ENCODE peak calls at places on chromosome 22, in eight cellular contexts. S, A, P, R, C, O, B and F are unnamed samples. For H3K4me1, the result is how much of the 10 kb centered on the place peaks cover.

GRCh38 chr22:44358723-44359440 is 46.1 kb upstream of the SHISAL1 start:
- DNase-seq in A (no peak), S (peak), B (no peak), R (no peak), O (no peak), C (no peak), P (peak), F (no peak)

GRCh38 chr22:47366026-47366767 is 603.7 kb downstream of the TBC1D22A start:
- DNase-seq in O (no peak), R (no peak), A (no peak), B (no peak), S (peak), C (no peak), P (no peak), F (peak)

GRCh38 chr22:45923812-45924211 is 53.1 kb downstream of the WNT7B start:
- DNase-seq in C (no peak), O (no peak), A (no peak), P (no peak), R (no peak), S (no peak), B (no peak), F (no peak)

GRCh38 chr22:48264586-48264985 is 1502.1 kb downstream of the TBC1D22A start:
- DNase-seq in C (no peak), R (no peak), B (no peak), O (no peak), S (no peak), A (no peak), P (no peak), F (no peak)

GRCh38 chr22:42699281-42699681 is 21.4 kb downstream of the A4GALT start:
- DNase-seq in A (no peak), B (no peak), P (no peak), C (no peak), S (no peak), R (no peak), O (no peak), F (peak)

GRCh38 chr22:26550498-26551033 is 38.3 kb upstream of the TFIP11 start:
- DNase-seq in A (peak), R (no peak), O (no peak), P (no peak), S (peak), C (no peak), B (peak), F (peak)

GRCh38 chr22:30927806-30928205 is 40.8 kb downstream of the MORC2 start:
- DNase-seq in A (no peak), P (no peak), B (no peak), O (no peak), R (no peak), C (no peak), S (no peak), F (no peak)

GRCh38 chr22:48481748-48482147 is 1345.9 kb downstream of the BRD1 start:
- DNase-seq in O (no peak), A (no peak), P (no peak), S (no peak), C (no peak), R (no peak), B (no peak), F (no peak)

GRCh38 chr22:44448271-44448780 is 49.7 kb downstream of the RTL6 start:
- DNase-seq in R (peak), O (no peak), A (peak), C (no peak), P (peak), S (no peak), B (no peak), F (peak)

GRCh38 chr22:48577014-48577690 is 1250.5 kb downstream of the BRD1 start:
- DNase-seq in O (no peak), A (no peak), B (no peak), S (no peak), C (no peak), R (no peak), P (no peak), F (no peak)

GRCh38 chr22:30273196-30273595 is 6.5 kb upstream of the OSM start:
- DNase-seq in C (no peak), O (no peak), A (no peak), S (no peak), R (no peak), B (no peak), P (no peak), F (no peak)

GRCh38 chr22:43826142-43827093 is 14.3 kb upstream of the EFCAB6 start:
- DNase-seq in C (no peak), B (no peak), O (no peak), A (peak), S (peak), P (no peak), R (no peak), F (peak)

GRCh38 chr22:38313384-38313955 is 3.8 kb downstream of the CSNK1E start:
- DNase-seq in S (no peak), B (peak), A (peak), R (no peak), C (peak), O (peak), P (peak), F (peak)

GRCh38 chr22:26672060-26672471 is 14.7 kb downstream of the MIAT start:
- DNase-seq in R (no peak), P (no peak), S (no peak), B (no peak), O (no peak), C (peak), A (no peak), F (no peak)

GRCh38 chr22:37232140-37232998 is 11.7 kb downstream of the RAC2 start:
- DNase-seq in C (peak), P (no peak), R (no peak), O (no peak), B (no peak), S (no peak), A (no peak), F (no peak)
- H3K4me3 ChIP-seq in C (peak), P (no peak), R (no peak), O (no peak), B (no peak), S (no peak), A (no peak), F (no peak)

GRCh38 chr22:36014539-36015072 is 14.0 kb downstream of the RBFOX2 start:
- DNase-seq in C (no peak), O (no peak), P (no peak), S (no peak), A (no peak), R (no peak), B (no peak), F (no peak)

GRCh38 chr22:36016656-36017055 is 12.0 kb downstream of the RBFOX2 start:
- DNase-seq in O (no peak), S (no peak), R (no peak), C (no peak), B (no peak), A (no peak), P (no peak), F (no peak)

GRCh38 chr22:36017661-36018091 is 10.9 kb downstream of the RBFOX2 start:
- DNase-seq in S (no peak), R (no peak), A (no peak), C (no peak), P (no peak), O (no peak), B (no peak), F (no peak)

GRCh38 chr22:36015806-36016519 is 12.7 kb downstream of the RBFOX2 start:
- DNase-seq in S (no peak), O (no peak), A (no peak), P (no peak), C (no peak), R (no peak), B (no peak), F (no peak)

GRCh38 chr22:36015155-36015805 is 13.3 kb downstream of the RBFOX2 start:
- DNase-seq in C (no peak), A (no peak), O (no peak), R (no peak), B (no peak), P (no peak), S (no peak), F (no peak)
- H3K4me1 ChIP-seq in C (under half), A (under half), O (under half), R (under half), B (under half), P (under half), S (under half), F (under half)

GRCh38 chr22:41367039-41367679 is 14.6 kb upstream of the TEF start:
- DNase-seq in C (no peak), S (peak), O (peak), B (peak), P (peak), R (peak), A (peak), F (peak)

GRCh38 chr22:41369837-41370236 is 11.9 kb upstream of the TEF start:
- DNase-seq in R (no peak), A (no peak), O (no peak), P (no peak), C (no peak), B (no peak), S (no peak), F (no peak)

GRCh38 chr22:41368543-41368817 is 13.3 kb upstream of the TEF start:
- DNase-seq in C (no peak), S (no peak), P (no peak), A (no peak), B (no peak), O (no peak), R (no peak), F (no peak)

GRCh38 chr22:41367680-41368542 is 13.8 kb upstream of the TEF start:
- DNase-seq in S (peak), R (peak), A (no peak), O (no peak), P (peak), C (no peak), B (peak), F (no peak)

DNA sequence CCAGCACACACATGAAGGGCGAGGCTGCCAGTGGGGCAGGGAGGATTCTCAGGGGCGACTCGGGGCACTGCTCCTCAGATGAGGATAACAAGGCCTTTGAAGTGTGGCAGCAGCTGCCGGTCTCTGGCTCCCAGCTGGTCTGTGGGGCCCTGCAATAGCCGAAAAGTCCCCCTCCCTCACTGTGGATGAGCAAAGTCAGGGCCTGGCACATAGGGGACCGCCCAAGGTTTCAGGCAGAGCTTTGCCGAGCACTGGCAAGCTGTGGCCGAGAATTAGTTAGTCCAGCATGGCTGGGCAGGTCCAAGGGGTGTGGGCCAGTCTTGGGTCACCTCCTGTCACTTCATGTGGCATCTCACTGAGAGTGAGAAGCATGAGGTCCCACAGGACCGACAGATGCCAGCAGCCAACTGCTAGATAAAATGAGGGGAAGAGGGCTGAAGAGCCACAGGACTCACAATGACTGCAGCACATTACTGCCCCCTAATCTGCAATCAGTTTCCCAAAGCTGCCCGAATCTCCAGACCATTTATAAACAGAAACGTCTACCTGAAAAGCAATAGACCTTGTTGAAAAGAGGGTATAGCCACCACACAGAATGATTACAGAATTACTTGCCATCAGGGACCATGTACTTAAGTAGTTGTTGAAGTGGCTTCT is 12.5 kb upstream of the TEF start:
- DNase-seq in O (no peak), S (no peak), B (peak), A (no peak), C (no peak), R (no peak), P (no peak), F (no peak)
- H3K27ac ChIP-seq in O (no peak), S (peak), B (peak), A (no peak), C (no peak), R (no peak), P (peak), F (no peak)

GRCh38 chr22:24433868-24434471 is 6.6 kb downstream of the ADORA2A start:
- DNase-seq in P (no peak), A (peak), S (no peak), B (no peak), O (peak), C (no peak), R (peak), F (no peak)
- H3K4me3 ChIP-seq in P (no peak), A (no peak), S (no peak), B (no peak), O (no peak), C (peak), R (no peak), F (no peak)

DNA sequence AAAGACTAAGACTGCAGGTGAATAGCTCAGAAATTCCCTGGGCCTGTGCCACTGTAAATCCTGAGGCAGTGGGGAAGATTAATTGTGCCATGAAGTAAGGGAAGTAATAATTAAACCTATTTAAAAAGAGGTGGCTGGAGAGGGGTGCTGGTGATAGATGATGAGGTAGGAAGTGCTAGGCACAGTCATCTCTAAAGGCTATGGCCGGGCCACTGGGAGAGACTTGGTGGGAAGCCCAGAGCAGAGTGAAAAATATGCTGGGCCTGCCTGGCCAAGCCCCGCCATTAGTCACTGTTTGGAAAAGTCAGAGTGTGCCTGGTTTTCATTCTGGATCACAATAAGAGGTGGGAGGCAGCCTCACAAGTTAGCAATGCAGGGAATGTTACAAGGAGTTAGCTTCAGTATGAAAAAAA is 197.2 kb upstream of the PITPNB start:
- DNase-seq in S (no peak), R (peak), C (no peak), O (no peak), B (peak), A (peak), P (peak), F (peak)
- H3K4me1 ChIP-seq in S (under half), R (under half), C (under half), O (under half), B (under half), A (under half), P (under half), F (under half)

DNA sequence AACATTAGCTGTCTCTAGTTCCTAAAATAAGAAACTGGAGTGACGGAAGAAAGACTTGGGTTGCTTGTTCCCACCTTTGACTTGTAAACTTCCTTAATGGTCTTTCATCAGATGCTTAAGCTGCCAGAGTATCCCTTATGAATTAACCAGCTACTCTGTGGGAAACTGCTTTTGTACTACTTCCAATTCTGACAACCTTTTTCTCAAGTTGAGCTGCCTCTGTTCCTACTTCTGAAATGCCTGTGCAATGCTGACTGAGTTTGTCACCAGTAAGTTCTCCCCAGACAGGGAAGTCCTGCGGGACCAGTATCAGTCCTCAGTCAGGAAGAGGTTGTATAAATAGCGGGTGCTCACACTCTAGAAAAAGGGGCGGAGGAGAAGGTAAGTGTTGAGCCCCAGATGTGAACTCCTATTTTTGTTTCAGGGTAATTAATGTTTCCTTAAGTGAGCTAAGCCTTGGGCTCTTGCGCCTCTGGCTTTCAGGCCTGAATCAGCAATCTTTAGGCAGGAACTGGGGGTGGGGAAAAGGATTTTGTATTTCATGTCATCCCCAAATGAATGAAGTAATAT is 67.2 kb downstream of the CECR2 start:
- DNase-seq in B (no peak), A (no peak), S (no peak), P (no peak), O (no peak), R (no peak), C (no peak), F (no peak)
- H3K27ac ChIP-seq in B (no peak), A (no peak), S (no peak), P (no peak), O (no peak), R (no peak), C (no peak), F (no peak)

DNA sequence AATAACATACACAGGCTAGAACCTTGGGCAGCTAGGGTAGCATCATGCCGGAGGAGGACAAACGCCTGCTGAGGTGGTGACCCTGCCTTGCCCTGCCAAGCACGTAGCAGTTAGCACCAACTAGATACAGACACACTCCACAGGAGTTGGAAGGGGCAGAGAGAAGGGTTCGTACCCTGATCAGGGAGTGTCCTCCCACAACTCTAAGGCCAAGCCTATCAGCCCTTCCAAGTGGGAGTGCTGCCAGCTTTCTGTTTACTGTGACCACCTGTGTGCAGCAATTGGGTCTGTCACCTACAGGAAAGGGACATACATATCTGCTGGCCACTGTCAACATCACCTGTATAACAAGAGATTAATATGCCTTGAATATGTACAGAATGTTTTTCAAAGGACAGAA is 1.9 kb upstream of the THAP7 start:
- DNase-seq in A (no peak), R (no peak), P (no peak), O (no peak), B (no peak), C (no peak), S (no peak), F (no peak)
- H3K4me3 ChIP-seq in A (peak), R (peak), P (no peak), O (no peak), B (no peak), C (no peak), S (no peak), F (no peak)

DNA sequence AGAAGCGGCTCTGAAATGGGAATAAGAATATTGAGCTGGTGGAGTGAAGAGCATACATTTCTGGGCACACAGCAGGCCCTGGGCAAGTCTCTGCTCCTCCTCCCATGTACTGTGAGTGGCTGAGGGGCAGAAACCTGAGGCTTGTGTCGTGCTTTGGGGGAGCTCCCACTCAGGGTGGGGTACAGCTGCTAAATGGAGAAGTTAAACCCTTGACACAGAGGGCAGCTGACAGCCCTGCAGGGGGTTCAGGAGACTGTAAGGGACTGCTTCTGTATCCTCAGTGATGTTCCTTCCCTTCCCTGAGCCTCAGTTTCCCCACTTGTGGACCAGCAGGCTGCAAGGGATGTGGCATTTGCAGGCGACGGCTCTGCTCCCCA is 15.6 kb downstream of the SYNGR1 start:
- DNase-seq in S (no peak), A (no peak), C (no peak), R (no peak), P (no peak), B (no peak), O (no peak), F (no peak)
- H3K4me1 ChIP-seq in S (under half), A (under half), C (under half), R (under half), P (under half), B (under half), O (under half), F (under half)

DNA sequence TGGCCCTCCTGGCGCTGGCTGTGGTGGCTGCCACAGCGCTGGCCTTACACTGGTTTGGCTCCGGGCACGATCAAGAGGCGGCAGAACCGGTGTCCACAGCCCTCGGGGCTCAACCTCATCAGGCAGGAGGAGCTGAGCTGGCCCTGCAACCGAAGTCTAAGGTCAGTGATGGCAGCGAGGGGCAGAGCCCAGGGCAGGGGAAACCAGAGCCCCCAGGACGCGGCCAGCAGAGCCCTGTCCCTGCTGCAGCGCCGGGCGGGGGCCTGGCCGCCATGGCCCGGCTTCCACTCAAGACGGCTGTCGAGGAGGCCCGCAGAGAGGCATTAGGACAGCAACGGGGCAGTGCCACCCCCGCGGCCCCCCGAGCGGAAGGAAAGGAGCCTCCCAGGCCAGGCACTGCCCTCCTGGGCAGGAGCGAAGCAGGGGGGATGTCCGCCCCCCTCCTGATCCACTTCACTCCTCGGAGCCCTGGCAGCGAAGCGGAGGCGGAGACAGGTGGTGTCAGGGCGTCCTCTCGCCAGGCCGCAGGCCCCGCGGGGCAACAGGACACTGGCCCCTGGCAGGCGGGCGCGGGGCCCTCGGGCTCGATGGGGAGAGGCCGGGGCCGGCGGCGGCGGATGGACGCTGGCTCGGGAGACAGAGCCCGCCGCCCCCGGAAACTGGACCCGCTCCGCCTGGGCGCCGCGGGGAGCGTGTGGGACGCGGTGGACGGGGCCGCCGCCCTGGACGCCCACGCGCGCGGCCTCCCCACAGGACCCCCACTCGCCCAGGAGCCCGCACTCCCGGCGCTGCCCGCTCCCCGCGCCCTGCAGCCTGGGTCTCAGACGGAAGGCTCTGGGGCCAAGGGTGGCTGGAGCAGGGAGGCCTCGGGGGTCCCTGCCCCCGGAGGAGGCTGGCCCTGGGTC is 879 bp downstream of the KLHDC7B start:
- DNase-seq in B (no peak), S (peak), C (peak), R (no peak), A (no peak), P (no peak), O (no peak), F (no peak)
- H3K27ac ChIP-seq in B (no peak), S (no peak), C (no peak), R (peak), A (no peak), P (no peak), O (no peak), F (no peak)

GRCh38 chr22:19761500-19762314 is 1.1 kb downstream of the TBX1 start:
- DNase-seq in P (no peak), C (peak), B (peak), R (no peak), O (no peak), A (peak), S (no peak), F (peak)
- H3K4me3 ChIP-seq in P (no peak), C (no peak), B (peak), R (no peak), O (peak), A (peak), S (no peak), F (peak)